ENCODE peak calls at places on chromosome 1, in eight cellular contexts. M, S, C, L, V, I, G and F are unnamed samples. For H3K4me1, the result is how much of the 10 kb centered on the place peaks cover.

GRCh38 chr1:93820554-93821411 is 58.2 kb downstream of the DNTTIP2 start:
- DNase-seq in L (no peak), C (no peak), I (no peak), M (no peak), G (no peak), S (no peak), V (no peak), F (no peak)

GRCh38 chr1:106435269-106435668 is 621.2 kb upstream of the PRMT6 start:
- DNase-seq in C (no peak), V (no peak), I (no peak), S (no peak), L (no peak), M (no peak), G (no peak), F (no peak)

GRCh38 chr1:78884685-78885452 is 121.7 kb downstream of the ADGRL4 start:
- DNase-seq in I (no peak), C (no peak), G (no peak), V (no peak), M (no peak), L (peak), S (no peak), F (no peak)

GRCh38 chr1:6117064-6117463 is 63.1 kb downstream of the CHD5 start:
- DNase-seq in L (no peak), V (no peak), G (no peak), S (no peak), C (no peak), M (no peak), I (no peak), F (no peak)

GRCh38 chr1:166258017-166258416 is 91.2 kb upstream of the FAM78B start:
- DNase-seq in C (no peak), L (no peak), M (no peak), I (no peak), S (no peak), G (no peak), V (no peak), F (no peak)

GRCh38 chr1:155946633-155947219 is 5.3 kb downstream of the RXFP4 start:
- DNase-seq in G (no peak), I (no peak), V (no peak), S (no peak), M (no peak), L (no peak), C (no peak), F (peak)

GRCh38 chr1:28437260-28437923 is 67.9 kb downstream of the PHACTR4 start:
- DNase-seq in I (peak), S (peak), L (peak), M (no peak), C (no peak), V (no peak), G (no peak), F (no peak)

GRCh38 chr1:16073490-16074104 is at the start of gene FAM131C:
- DNase-seq in M (no peak), C (peak), G (peak), I (no peak), V (no peak), S (no peak), L (no peak), F (peak)

GRCh38 chr1:186882372-186883134 is 53.8 kb downstream of the PLA2G4A start:
- DNase-seq in L (no peak), V (no peak), C (no peak), G (no peak), M (no peak), I (no peak), S (no peak), F (no peak)

GRCh38 chr1:164380893-164381292 is 178.1 kb upstream of the PBX1 start:
- DNase-seq in L (no peak), G (no peak), C (no peak), I (peak), S (no peak), V (no peak), M (no peak), F (no peak)

GRCh38 chr1:59412705-59413326 is 115.9 kb downstream of the FGGY start:
- DNase-seq in S (no peak), V (no peak), I (no peak), M (no peak), L (no peak), G (no peak), C (no peak), F (no peak)

DNA sequence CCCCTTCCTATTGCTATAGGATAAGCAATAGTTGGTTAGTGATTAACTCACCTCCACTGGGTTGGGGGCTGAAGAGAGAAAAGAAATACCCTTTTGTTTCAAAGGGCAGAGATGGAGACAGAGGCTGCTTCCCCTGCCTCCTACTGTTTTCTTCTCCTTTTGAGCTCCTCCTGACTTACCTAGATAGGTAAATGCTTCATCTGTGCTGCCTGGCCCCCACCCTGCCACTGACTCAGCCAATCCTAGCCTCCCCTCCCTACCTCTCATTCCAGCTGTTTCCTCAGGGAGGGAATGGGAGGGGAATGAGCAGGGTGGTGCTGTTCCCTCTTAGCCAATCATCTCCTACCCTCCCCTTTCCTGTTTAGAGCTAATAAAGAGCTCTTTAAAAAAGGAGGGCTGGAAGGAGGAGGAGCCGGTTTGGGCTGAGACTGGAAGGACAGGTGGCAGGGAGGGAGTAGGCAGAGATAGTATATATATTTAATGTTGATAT is at the start of gene C1orf116:
- DNase-seq in M (no peak), C (peak), I (no peak), G (peak), V (no peak), L (no peak), S (no peak), F (no peak)
- H3K4me1 ChIP-seq in M (under half), C (under half), I (under half), G (half or more), V (under half), L (under half), S (under half), F (under half)

GRCh38 chr1:202577381-202577780 is 132.9 kb downstream of the SYT2 start:
- DNase-seq in I (no peak), C (no peak), G (no peak), M (no peak), V (no peak), L (no peak), S (no peak), F (no peak)
- H3K27ac ChIP-seq in I (peak), C (peak), G (peak), M (peak), V (no peak), L (no peak), S (peak), F (no peak)

DNA sequence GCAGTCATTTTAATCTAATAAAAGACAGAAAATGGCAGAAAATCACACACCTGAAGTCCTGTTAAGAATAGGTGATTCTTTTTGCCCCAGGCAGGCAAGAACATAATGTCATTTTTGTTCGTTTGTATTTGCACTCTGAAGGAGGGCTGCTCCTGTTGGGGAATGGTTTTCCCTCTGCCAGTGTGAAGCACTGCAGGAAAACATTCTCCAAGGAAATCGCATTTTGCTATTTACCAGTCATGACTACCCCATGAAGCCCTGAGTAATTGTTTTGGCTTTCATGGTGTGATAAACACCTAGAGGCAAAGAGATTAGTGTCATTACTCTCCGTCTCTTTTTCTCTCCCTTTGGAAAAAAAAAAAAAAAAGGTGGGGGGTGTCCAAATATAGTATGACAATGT is 345.5 kb downstream of the NTNG1 start:
- DNase-seq in L (no peak), C (no peak), V (no peak), G (no peak), I (no peak), S (no peak), M (no peak), F (no peak)
- TF ChIP-seq POLR2A in L (no peak), C (no peak), V (no peak), G (no peak), I (no peak), S (no peak), M (no peak), F (no peak)

GRCh38 chr1:112704908-112705627 is 1.9 kb downstream of the RHOC start:
- DNase-seq in G (peak), M (peak), C (peak), V (peak), I (peak), L (peak), S (peak), F (peak)
- H3K4me1 ChIP-seq in G (half or more), M (under half), C (half or more), V (under half), I (half or more), L (half or more), S (under half), F (half or more)

DNA sequence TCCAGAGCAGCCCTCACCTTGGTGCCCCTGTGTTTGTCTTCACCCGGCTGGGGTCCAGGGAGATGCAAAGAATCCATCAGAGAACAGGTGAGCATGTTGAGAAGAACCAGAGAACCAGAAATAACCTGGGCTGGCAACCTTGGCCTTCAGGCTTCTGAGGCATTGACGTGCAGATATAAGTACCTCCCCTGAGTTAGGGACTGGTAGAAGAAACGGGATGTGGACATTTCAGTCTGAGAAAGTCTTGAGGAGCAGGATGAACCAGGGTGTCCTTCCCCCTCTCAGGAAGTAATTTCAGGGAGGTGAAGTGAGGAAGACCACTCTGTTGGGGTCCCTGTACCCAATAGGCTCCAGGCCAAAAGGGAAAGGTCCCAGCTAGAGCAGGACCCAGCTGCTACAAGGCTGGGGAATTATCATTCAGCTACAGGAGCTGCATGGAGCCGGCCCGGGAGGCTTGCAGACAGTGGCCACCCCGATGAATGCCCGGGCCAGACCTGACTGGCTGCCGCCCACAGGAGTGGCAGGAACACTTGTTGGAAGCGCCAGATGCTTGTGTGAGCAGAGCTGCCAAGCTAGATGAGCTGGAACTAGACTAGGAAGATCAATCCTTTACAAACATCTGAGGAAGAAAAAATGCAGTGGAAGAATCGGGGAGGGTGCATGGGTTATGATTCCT is 1.7 kb upstream of the AURKAIP1 start:
- DNase-seq in G (no peak), L (no peak), I (no peak), C (no peak), M (no peak), S (no peak), V (no peak), F (no peak)
- H3K27ac ChIP-seq in G (no peak), L (no peak), I (no peak), C (peak), M (no peak), S (no peak), V (no peak), F (no peak)

GRCh38 chr1:112359961-112360767 is 35.9 kb upstream of the CTTNBP2NL start:
- DNase-seq in M (peak), C (peak), V (no peak), S (peak), I (peak), L (peak), G (no peak), F (no peak)
- TF ChIP-seq POLR2A in M (no peak), C (no peak), V (no peak), S (peak), I (peak), L (no peak), G (no peak), F (no peak)

GRCh38 chr1:22077728-22078127 is 25.2 kb downstream of the CDC42 start:
- DNase-seq in C (no peak), V (no peak), G (no peak), I (no peak), L (no peak), M (no peak), S (no peak), F (no peak)

GRCh38 chr1:22074803-22075202 is 22.3 kb downstream of the CDC42 start:
- DNase-seq in L (peak), G (no peak), M (no peak), V (no peak), I (no peak), S (no peak), C (no peak), F (no peak)

GRCh38 chr1:22078133-22078532 is 25.6 kb downstream of the CDC42 start:
- DNase-seq in L (no peak), G (no peak), M (no peak), V (no peak), I (no peak), S (no peak), C (no peak), F (no peak)

GRCh38 chr1:22076346-22076745 is 23.8 kb downstream of the CDC42 start:
- DNase-seq in V (no peak), I (no peak), C (no peak), L (no peak), S (no peak), G (no peak), M (no peak), F (no peak)

GRCh38 chr1:22075718-22076117 is 23.2 kb downstream of the CDC42 start:
- DNase-seq in S (no peak), G (no peak), I (no peak), C (no peak), L (no peak), M (no peak), V (no peak), F (no peak)
- H3K4me1 ChIP-seq in S (under half), G (under half), I (half or more), C (half or more), L (under half), M (under half), V (under half), F (half or more)